ENCODE peak calls at places on chromosomes 2 and 18, in five cellular contexts. R is K562, F is IMR-90, M is A549, O is GM12878. H is an unnamed sample.

GRCh38 chr2:3313845-3314375 is 63.7 kb downstream of the EIPR1 start:
- DNase-seq in O (no peak), R (no peak), M (no peak), F (no peak), H (no peak)

GRCh38 chr2:97674396-97674795 is 4.9 kb downstream of the C2orf92 start:
- DNase-seq in R (no peak), O (no peak), F (no peak), M (no peak), H (no peak)

GRCh38 chr18:37521500-37522465 is 43.8 kb downstream of the CELF4 start:
- DNase-seq in O (no peak), M (no peak), F (no peak), R (no peak), H (no peak)

GRCh38 chr2:227390468-227391256 is 2.9 kb upstream of the SCYGR1 start:
- DNase-seq in F (no peak), R (no peak), M (no peak), O (no peak), H (no peak)

GRCh38 chr18:36887055-36887570 is 58.2 kb downstream of the KIAA1328 start:
- DNase-seq in M (no peak), O (no peak), F (no peak), R (no peak), H (no peak)

GRCh38 chr2:56240210-56240609 is 56.4 kb downstream of the CCDC85A start:
- DNase-seq in O (no peak), R (no peak), M (no peak), F (no peak), H (no peak)

GRCh38 chr2:74735544-74735943 is 81.5 kb downstream of the SEMA4F start:
- DNase-seq in R (no peak), O (no peak), M (no peak), F (no peak), H (no peak)

GRCh38 chr2:229921101-229921891 is 513 bp downstream of the TRIP12 start:
- DNase-seq in R (peak), M (peak), O (no peak), F (peak), H (peak)

GRCh38 chr18:25896178-25896780 is 194.1 kb downstream of the SS18 start:
- DNase-seq in F (peak), R (peak), M (peak), O (no peak), H (peak)

GRCh38 chr2:64260817-64261216 is 116.6 kb upstream of the PELI1 start:
- DNase-seq in F (no peak), O (peak), R (no peak), M (no peak), H (no peak)

GRCh38 chr2:162403884-162404283 is 60.0 kb downstream of the GCA start:
- DNase-seq in O (no peak), M (no peak), F (peak), R (no peak), H (no peak)

GRCh38 chr18:74283646-74284045 is 8.1 kb downstream of the CYB5A start:
- DNase-seq in M (no peak), R (no peak), O (no peak), F (no peak), H (no peak)

GRCh38 chr2:134927195-134927594 is 8.6 kb downstream of the CCNT2 start:
- DNase-seq in F (peak), O (no peak), R (no peak), M (no peak), H (no peak)

GRCh38 chr18:70234667-70235459 is 29.4 kb upstream of the RTTN start:
- DNase-seq in M (peak), F (peak), O (no peak), R (no peak), H (no peak)

GRCh38 chr2:202756598-202756997 is 115.0 kb downstream of the ICA1L start:
- DNase-seq in F (no peak), M (no peak), R (no peak), O (no peak), H (no peak)

GRCh38 chr18:71239111-71239624 is 950.3 kb downstream of the SOCS6 start:
- DNase-seq in O (no peak), M (no peak), R (no peak), F (no peak), H (no peak)

GRCh38 chr18:32911660-32912284 is 138.9 kb upstream of the KLHL14 start:
- DNase-seq in R (no peak), M (no peak), O (no peak), F (peak), H (no peak)

DNA sequence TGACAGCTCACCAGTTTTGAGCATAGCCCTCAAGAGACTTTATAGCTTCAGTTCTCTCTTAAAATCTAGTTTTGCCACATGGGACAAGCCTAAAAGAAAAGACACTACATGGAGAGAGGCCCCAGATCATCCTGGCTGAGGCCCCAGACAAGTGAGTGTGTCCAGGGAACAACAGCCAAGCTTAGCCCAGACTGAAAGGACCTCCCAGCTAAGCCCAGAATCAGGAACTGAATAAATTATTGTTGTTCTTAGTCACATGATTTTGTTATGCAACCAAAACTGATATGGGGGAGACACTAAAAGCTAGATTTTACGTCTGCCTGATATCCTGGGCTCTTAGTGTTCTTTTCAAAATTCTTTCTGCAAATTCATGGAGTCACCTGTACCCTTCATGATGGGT is 29.3 kb upstream of the LBH start:
- DNase-seq in O (no peak), M (no peak), F (peak), R (no peak), H (no peak)
- TF ChIP-seq BHLHE40 in O (no peak), M (no peak), F (no peak), R (no peak), H (no peak)

GRCh38 chr2:46815121-46815802 is 100.3 kb downstream of the MCFD2 start:
- DNase-seq in O (no peak), M (no peak), F (no peak), R (peak), H (no peak)

GRCh38 chr2:46814562-46814961 is 101.0 kb downstream of the MCFD2 start:
- DNase-seq in M (no peak), R (no peak), O (no peak), F (no peak), H (no peak)

GRCh38 chr2:46813046-46813445 is 102.6 kb downstream of the MCFD2 start:
- DNase-seq in M (no peak), O (no peak), F (peak), R (no peak), H (peak)

GRCh38 chr2:46813680-46814079 is 101.9 kb downstream of the MCFD2 start:
- DNase-seq in O (no peak), R (no peak), M (no peak), F (no peak), H (no peak)

DNA sequence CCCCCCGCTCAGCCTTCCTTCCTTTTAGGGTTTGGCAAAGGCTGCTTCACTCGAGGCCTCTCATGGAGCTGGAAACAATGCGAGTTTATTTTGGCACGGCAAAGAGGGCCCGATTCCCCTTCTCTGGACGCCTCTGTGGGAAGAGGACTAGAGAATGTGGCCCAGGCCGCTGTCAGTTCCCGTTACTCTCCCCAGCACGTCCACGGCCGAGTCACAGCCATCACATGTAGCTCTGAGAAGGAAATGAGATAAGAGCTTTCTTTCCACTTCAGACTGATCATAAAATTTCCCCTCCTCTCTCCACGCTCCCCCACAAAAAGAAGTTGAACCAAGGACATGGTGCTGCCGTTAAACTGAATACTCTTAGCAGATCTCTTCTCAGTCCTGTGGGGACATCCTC is 101.4 kb downstream of the MCFD2 start:
- DNase-seq in M (no peak), F (peak), O (no peak), R (no peak), H (no peak)
- TF ChIP-seq BHLHE40 in M (no peak), F (no peak), O (no peak), R (no peak), H (no peak)

DNA sequence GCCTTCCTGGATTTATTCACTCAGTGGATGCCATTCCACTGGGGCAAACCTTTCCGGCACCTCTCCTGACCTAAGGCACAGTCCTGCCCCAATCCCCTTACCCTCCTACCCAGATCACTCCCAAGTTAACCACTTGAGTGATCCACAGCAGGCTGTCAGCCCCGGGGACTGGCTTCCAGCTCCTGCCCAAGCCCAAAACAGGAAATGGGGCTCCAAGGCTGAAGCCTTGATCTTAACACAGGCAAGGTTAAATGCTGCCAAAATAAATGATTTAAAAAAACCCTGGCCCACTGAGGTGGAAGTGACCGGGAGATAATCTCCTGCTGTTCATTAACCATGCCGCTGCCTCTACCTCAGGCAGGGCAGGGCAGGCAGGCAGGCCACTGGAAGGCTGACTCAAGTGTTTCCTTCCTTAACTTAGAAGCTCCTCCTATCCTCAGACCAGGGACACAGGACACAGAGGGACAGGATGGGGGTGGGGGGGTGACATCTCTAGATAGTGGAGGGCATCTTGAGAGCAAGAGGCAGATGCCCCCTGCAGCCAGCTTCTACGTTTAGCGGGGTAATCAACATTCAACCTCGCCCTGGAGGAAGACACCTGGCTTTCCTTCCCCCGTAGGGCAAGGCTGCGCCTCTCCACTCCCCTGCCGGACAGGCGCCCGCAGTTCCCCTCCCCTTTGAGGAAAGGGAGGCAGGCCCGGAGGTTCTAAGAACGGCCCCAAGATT is 1.3 kb downstream of the RAB11FIP5 start:
- DNase-seq in R (peak), F (no peak), O (no peak), M (peak), H (peak)
- TF ChIP-seq BHLHE40 in R (no peak), F (no peak), O (no peak), M (no peak), H (no peak)

GRCh38 chr2:72334806-72335205 is 187.1 kb upstream of the CYP26B1 start:
- DNase-seq in R (no peak), O (no peak), M (no peak), F (no peak), H (no peak)
- TF ChIP-seq BHLHE40 in R (no peak), O (no peak), M (no peak), F (no peak), H (no peak)

DNA sequence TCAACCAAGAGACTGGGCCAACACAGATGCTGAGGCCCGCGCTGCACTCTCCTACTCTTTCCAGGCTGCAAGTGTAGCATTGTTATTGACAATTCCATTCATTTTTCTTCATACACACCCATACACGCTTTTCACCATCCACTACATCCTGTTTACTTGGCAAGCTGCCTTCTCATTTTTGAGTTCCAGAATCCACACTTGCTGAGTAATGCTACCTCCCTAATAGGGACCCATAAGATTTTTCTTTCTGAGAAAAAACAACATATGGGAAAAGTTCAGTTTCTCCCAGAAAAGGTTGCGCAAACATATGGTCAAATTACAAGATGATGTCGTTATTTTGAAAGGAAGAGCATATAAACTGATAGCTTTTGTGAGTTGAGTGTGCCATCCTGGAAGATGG is 3.3 kb upstream of the NETO1 start:
- DNase-seq in O (no peak), F (peak), M (no peak), R (no peak), H (no peak)
- TF ChIP-seq BHLHE40 in O (no peak), F (no peak), M (no peak), R (no peak), H (no peak)

GRCh38 chr2:112880081-112880531 is 30.9 kb upstream of the IL37 start:
- DNase-seq in R (no peak), M (no peak), O (no peak), F (peak), H (no peak)
- TF ChIP-seq BHLHE40 in R (no peak), M (no peak), O (no peak), F (no peak), H (no peak)